ENCODE peak calls at places on chromosome 15, in seven cellular contexts. One of them, this sample, is unnamed.

GRCh38 chr15:76185716-76186115 is 125.6 kb downstream of the ETFA start:
- DNase-seq in neuronal stem cell: peak
- DNase-seq in endothelial cell of umbilical vein: peak
- DNase-seq in K562: peak
- DNase-seq in neural progenitor cell: peak
- DNase-seq in HCT116: peak
- DNase-seq in GM23338: peak
- DNase-seq in this sample: peak

GRCh38 chr15:50828610-50829206 is 63.2 kb upstream of the SPPL2A start:
- DNase-seq in neural progenitor cell: peak
- DNase-seq in GM23338: peak
- DNase-seq in endothelial cell of umbilical vein: no peak
- DNase-seq in HCT116: peak
- DNase-seq in neuronal stem cell: peak
- DNase-seq in K562: peak
- DNase-seq in this sample: peak

GRCh38 chr15:95365615-95366107 is 964.8 kb upstream of the NR2F2 start:
- DNase-seq in neuronal stem cell: peak
- DNase-seq in endothelial cell of umbilical vein: peak
- DNase-seq in neural progenitor cell: no peak
- DNase-seq in K562: peak
- DNase-seq in GM23338: no peak
- DNase-seq in HCT116: no peak
- DNase-seq in this sample: no peak

GRCh38 chr15:67105065-67105951 is 39.9 kb downstream of the SMAD3 start:
- DNase-seq in GM23338: no peak
- DNase-seq in neural progenitor cell: no peak
- DNase-seq in endothelial cell of umbilical vein: peak
- DNase-seq in K562: no peak
- DNase-seq in HCT116: peak
- DNase-seq in neuronal stem cell: no peak
- DNase-seq in this sample: peak

GRCh38 chr15:44034933-44035624 is 160.0 kb downstream of the FRMD5 start:
- DNase-seq in neural progenitor cell: no peak
- DNase-seq in HCT116: no peak
- DNase-seq in GM23338: no peak
- DNase-seq in K562: no peak
- DNase-seq in endothelial cell of umbilical vein: peak
- DNase-seq in neuronal stem cell: no peak
- DNase-seq in this sample: no peak

GRCh38 chr15:71319935-71320334 is 204.7 kb downstream of the THSD4 start:
- DNase-seq in neuronal stem cell: no peak
- DNase-seq in HCT116: no peak
- DNase-seq in K562: no peak
- DNase-seq in neural progenitor cell: no peak
- DNase-seq in endothelial cell of umbilical vein: no peak
- DNase-seq in GM23338: no peak
- DNase-seq in this sample: no peak

GRCh38 chr15:23372284-23372683 is 17.7 kb downstream of the GOLGA8S start:
- DNase-seq in endothelial cell of umbilical vein: no peak
- DNase-seq in HCT116: no peak
- DNase-seq in GM23338: peak
- DNase-seq in neuronal stem cell: no peak
- DNase-seq in K562: peak
- DNase-seq in neural progenitor cell: no peak
- DNase-seq in this sample: no peak

GRCh38 chr15:36506733-36507356 is 72.6 kb upstream of the CDIN1 start:
- DNase-seq in K562: no peak
- DNase-seq in neural progenitor cell: no peak
- DNase-seq in neuronal stem cell: no peak
- DNase-seq in HCT116: no peak
- DNase-seq in GM23338: no peak
- DNase-seq in endothelial cell of umbilical vein: no peak
- DNase-seq in this sample: no peak

GRCh38 chr15:62107561-62108110 is 40.9 kb downstream of the C2CD4A start:
- DNase-seq in K562: no peak
- DNase-seq in neuronal stem cell: no peak
- DNase-seq in GM23338: no peak
- DNase-seq in endothelial cell of umbilical vein: peak
- DNase-seq in neural progenitor cell: no peak
- DNase-seq in HCT116: no peak
- DNase-seq in this sample: peak

GRCh38 chr15:45064386-45064785 is 41.4 kb downstream of the SORD start:
- DNase-seq in K562: no peak
- DNase-seq in endothelial cell of umbilical vein: no peak
- DNase-seq in neuronal stem cell: no peak
- DNase-seq in GM23338: no peak
- DNase-seq in neural progenitor cell: no peak
- DNase-seq in HCT116: no peak
- DNase-seq in this sample: peak

GRCh38 chr15:69794643-69795461 is 302.9 kb downstream of the TLE3 start:
- DNase-seq in neural progenitor cell: no peak
- DNase-seq in K562: no peak
- DNase-seq in GM23338: peak
- DNase-seq in endothelial cell of umbilical vein: no peak
- DNase-seq in neuronal stem cell: no peak
- DNase-seq in HCT116: peak
- DNase-seq in this sample: peak

GRCh38 chr15:55289011-55289572 is 521 bp downstream of the RAB27A start:
- DNase-seq in GM23338: peak
- DNase-seq in neuronal stem cell: peak
- DNase-seq in neural progenitor cell: peak
- DNase-seq in K562: peak
- DNase-seq in HCT116: no peak
- DNase-seq in endothelial cell of umbilical vein: peak
- DNase-seq in this sample: peak

GRCh38 chr15:69852482-69853275 is 245.0 kb downstream of the TLE3 start:
- DNase-seq in GM23338: no peak
- DNase-seq in K562: no peak
- DNase-seq in HCT116: no peak
- DNase-seq in neuronal stem cell: no peak
- DNase-seq in neural progenitor cell: no peak
- DNase-seq in endothelial cell of umbilical vein: no peak
- DNase-seq in this sample: no peak

GRCh38 chr15:96585634-96586386 is 255.3 kb downstream of the NR2F2 start:
- DNase-seq in neural progenitor cell: peak
- DNase-seq in K562: peak
- DNase-seq in endothelial cell of umbilical vein: peak
- DNase-seq in HCT116: no peak
- DNase-seq in GM23338: peak
- DNase-seq in neuronal stem cell: no peak
- DNase-seq in this sample: no peak

GRCh38 chr15:38414351-38414750 is 39.6 kb upstream of the FAM98B start:
- DNase-seq in HCT116: peak
- DNase-seq in GM23338: peak
- DNase-seq in neuronal stem cell: peak
- DNase-seq in neural progenitor cell: peak
- DNase-seq in endothelial cell of umbilical vein: peak
- DNase-seq in K562: peak
- DNase-seq in this sample: no peak

GRCh38 chr15:94760348-94760747 is 529.0 kb downstream of the MCTP2 start:
- DNase-seq in neuronal stem cell: no peak
- DNase-seq in HCT116: no peak
- DNase-seq in K562: no peak
- DNase-seq in neural progenitor cell: peak
- DNase-seq in endothelial cell of umbilical vein: no peak
- DNase-seq in GM23338: peak
- DNase-seq in this sample: no peak

GRCh38 chr15:32878849-32879795 is 161.3 kb downstream of the GREM1 start:
- DNase-seq in HCT116: no peak
- DNase-seq in neural progenitor cell: no peak
- DNase-seq in K562: no peak
- DNase-seq in endothelial cell of umbilical vein: no peak
- DNase-seq in neuronal stem cell: no peak
- DNase-seq in GM23338: no peak
- DNase-seq in this sample: no peak

GRCh38 chr15:59688383-59688887 is 685 bp downstream of the BNIP2 start:
- DNase-seq in K562: peak
- DNase-seq in neural progenitor cell: no peak
- DNase-seq in HCT116: peak
- DNase-seq in endothelial cell of umbilical vein: peak
- DNase-seq in GM23338: peak
- DNase-seq in neuronal stem cell: peak
- DNase-seq in this sample: peak

GRCh38 chr15:85592148-85592547 is 202.6 kb downstream of the KLHL25 start:
- DNase-seq in HCT116: no peak
- DNase-seq in K562: no peak
- DNase-seq in neuronal stem cell: no peak
- DNase-seq in neural progenitor cell: no peak
- DNase-seq in GM23338: peak
- DNase-seq in endothelial cell of umbilical vein: peak
- DNase-seq in this sample: peak

GRCh38 chr15:24659622-24660021 is 16.0 kb upstream of the NPAP1 start:
- DNase-seq in GM23338: no peak
- DNase-seq in HCT116: no peak
- DNase-seq in K562: no peak
- DNase-seq in neuronal stem cell: no peak
- DNase-seq in endothelial cell of umbilical vein: no peak
- DNase-seq in neural progenitor cell: no peak
- DNase-seq in this sample: no peak

GRCh38 chr15:63135804-63136203 is 14.1 kb downstream of the LACTB start:
- DNase-seq in K562: no peak
- DNase-seq in neural progenitor cell: no peak
- DNase-seq in HCT116: no peak
- DNase-seq in neuronal stem cell: no peak
- DNase-seq in GM23338: no peak
- DNase-seq in endothelial cell of umbilical vein: peak
- DNase-seq in this sample: peak

GRCh38 chr15:82970078-82970686 is 15.8 kb upstream of the RAMAC start:
- DNase-seq in GM23338: no peak
- DNase-seq in neural progenitor cell: no peak
- DNase-seq in K562: no peak
- DNase-seq in endothelial cell of umbilical vein: no peak
- DNase-seq in neuronal stem cell: no peak
- DNase-seq in HCT116: no peak
- DNase-seq in this sample: peak

GRCh38 chr15:97976766-97977503 is 16.4 kb downstream of the ARRDC4 start:
- DNase-seq in neural progenitor cell: no peak
- DNase-seq in GM23338: no peak
- DNase-seq in K562: no peak
- DNase-seq in neuronal stem cell: no peak
- DNase-seq in HCT116: no peak
- DNase-seq in endothelial cell of umbilical vein: no peak
- DNase-seq in this sample: no peak

GRCh38 chr15:58491151-58491473 is 59.3 kb downstream of the LIPC start:
- DNase-seq in neuronal stem cell: no peak
- DNase-seq in endothelial cell of umbilical vein: no peak
- DNase-seq in HCT116: no peak
- DNase-seq in K562: no peak
- DNase-seq in GM23338: no peak
- DNase-seq in neural progenitor cell: no peak
- DNase-seq in this sample: peak

GRCh38 chr15:61794276-61794675 is 266.0 kb downstream of the VPS13C start:
- DNase-seq in endothelial cell of umbilical vein: no peak
- DNase-seq in GM23338: no peak
- DNase-seq in K562: no peak
- DNase-seq in HCT116: no peak
- DNase-seq in neural progenitor cell: no peak
- DNase-seq in neuronal stem cell: no peak
- DNase-seq in this sample: no peak

GRCh38 chr15:80203361-80203885 is 48.6 kb downstream of the CTXND1 start:
- DNase-seq in HCT116: no peak
- DNase-seq in endothelial cell of umbilical vein: no peak
- DNase-seq in GM23338: peak
- DNase-seq in neuronal stem cell: no peak
- DNase-seq in neural progenitor cell: no peak
- DNase-seq in K562: peak
- DNase-seq in this sample: no peak
- H3K4me2 ChIP-seq in HCT116: no peak
- H3K4me2 ChIP-seq in endothelial cell of umbilical vein: no peak
- H3K4me2 ChIP-seq in GM23338: no peak
- H3K4me2 ChIP-seq in neuronal stem cell: no peak
- H3K4me2 ChIP-seq in neural progenitor cell: no peak
- H3K4me2 ChIP-seq in K562: no peak
- H3K4me2 ChIP-seq in this sample: no peak

GRCh38 chr15:25717861-25718504 is 145.1 kb downstream of the ATP10A start:
- DNase-seq in GM23338: no peak
- DNase-seq in neural progenitor cell: no peak
- DNase-seq in HCT116: no peak
- DNase-seq in neuronal stem cell: no peak
- DNase-seq in endothelial cell of umbilical vein: no peak
- DNase-seq in K562: no peak
- DNase-seq in this sample: no peak
- H2AFZ ChIP-seq in GM23338: no peak
- H2AFZ ChIP-seq in neural progenitor cell: peak
- H2AFZ ChIP-seq in HCT116: no peak
- H2AFZ ChIP-seq in neuronal stem cell: peak
- H2AFZ ChIP-seq in endothelial cell of umbilical vein: no peak
- H2AFZ ChIP-seq in K562: no peak
- H2AFZ ChIP-seq in this sample: no peak

GRCh38 chr15:64596701-64597468 is 136.5 kb downstream of the ZNF609 start:
- DNase-seq in endothelial cell of umbilical vein: peak
- DNase-seq in neuronal stem cell: peak
- DNase-seq in HCT116: no peak
- DNase-seq in neural progenitor cell: peak
- DNase-seq in K562: peak
- DNase-seq in GM23338: peak
- DNase-seq in this sample: no peak

GRCh38 chr15:64600794-64601193 is 140.4 kb downstream of the ZNF609 start:
- DNase-seq in GM23338: no peak
- DNase-seq in neural progenitor cell: no peak
- DNase-seq in K562: no peak
- DNase-seq in endothelial cell of umbilical vein: no peak
- DNase-seq in HCT116: no peak
- DNase-seq in neuronal stem cell: no peak
- DNase-seq in this sample: no peak

GRCh38 chr15:64597469-64597806 is 137.1 kb downstream of the ZNF609 start:
- DNase-seq in K562: no peak
- DNase-seq in neural progenitor cell: no peak
- DNase-seq in HCT116: no peak
- DNase-seq in neuronal stem cell: no peak
- DNase-seq in GM23338: no peak
- DNase-seq in endothelial cell of umbilical vein: no peak
- DNase-seq in this sample: no peak

GRCh38 chr15:64599226-64599625 is 138.8 kb downstream of the ZNF609 start:
- DNase-seq in neuronal stem cell: no peak
- DNase-seq in endothelial cell of umbilical vein: no peak
- DNase-seq in HCT116: no peak
- DNase-seq in GM23338: no peak
- DNase-seq in K562: no peak
- DNase-seq in neural progenitor cell: no peak
- DNase-seq in this sample: peak

DNA sequence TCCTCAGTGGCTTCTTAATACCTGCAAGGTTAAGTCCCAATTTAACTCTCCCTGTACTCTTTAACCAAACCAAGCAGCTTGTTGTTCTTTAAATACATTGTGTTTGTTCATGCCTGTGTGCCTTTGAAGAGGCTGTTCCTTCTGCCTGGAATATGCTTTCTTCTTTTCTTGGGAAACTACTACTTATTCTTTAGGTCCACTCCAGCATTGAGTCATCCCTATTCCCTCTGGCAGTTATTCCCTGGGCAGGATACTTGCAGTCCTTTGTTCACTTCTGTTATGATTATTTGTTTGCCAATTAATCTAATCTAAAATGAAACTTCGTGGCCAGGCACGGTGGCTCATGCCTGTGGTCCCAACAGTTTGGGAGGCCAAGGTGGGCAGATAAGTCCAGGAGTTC is 139.3 kb downstream of the ZNF609 start:
- DNase-seq in neuronal stem cell: no peak
- DNase-seq in K562: no peak
- DNase-seq in HCT116: no peak
- DNase-seq in neural progenitor cell: no peak
- DNase-seq in endothelial cell of umbilical vein: peak
- DNase-seq in GM23338: no peak
- DNase-seq in this sample: peak
- H3K4me2 ChIP-seq in neuronal stem cell: no peak
- H3K4me2 ChIP-seq in K562: no peak
- H3K4me2 ChIP-seq in HCT116: no peak
- H3K4me2 ChIP-seq in neural progenitor cell: no peak
- H3K4me2 ChIP-seq in endothelial cell of umbilical vein: no peak
- H3K4me2 ChIP-seq in GM23338: no peak
- H3K4me2 ChIP-seq in this sample: no peak

GRCh38 chr15:80497221-80497620 is 93.0 kb downstream of the ARNT2 start:
- DNase-seq in K562: no peak
- DNase-seq in endothelial cell of umbilical vein: no peak
- DNase-seq in HCT116: no peak
- DNase-seq in neural progenitor cell: no peak
- DNase-seq in GM23338: no peak
- DNase-seq in neuronal stem cell: no peak
- DNase-seq in this sample: no peak
- H2AFZ ChIP-seq in K562: no peak
- H2AFZ ChIP-seq in endothelial cell of umbilical vein: no peak
- H2AFZ ChIP-seq in HCT116: no peak
- H2AFZ ChIP-seq in neural progenitor cell: no peak
- H2AFZ ChIP-seq in GM23338: no peak
- H2AFZ ChIP-seq in neuronal stem cell: no peak
- H2AFZ ChIP-seq in this sample: no peak